ENCODE peak calls at places on chromosomes 11 and 22, in ten cellular contexts. D, P, O, Z, K, M, F, L, T and Q are unnamed samples.

GRCh38 chr11:109547356-109548027 is 125.5 kb downstream of the C11orf87 start:
- DNase-seq in D (no peak), K (no peak), O (no peak), T (no peak), M (no peak), P (peak; percentile 13), L (no peak), Z (peak; percentile 75), F (no peak), Q (peak; percentile 8)

GRCh38 chr11:68497761-68498160 is 37.2 kb downstream of the PPP6R3 start:
- DNase-seq in Z (no peak), K (no peak), T (no peak), L (no peak), O (no peak), P (no peak), D (no peak), F (no peak), M (no peak), Q (no peak)

GRCh38 chr11:17547051-17547577 is at the start of gene OTOG:
- DNase-seq in P (no peak), D (peak; percentile 40), T (no peak), M (no peak), Z (no peak), F (no peak), L (no peak), K (peak; percentile 30), O (no peak), Q (peak; percentile 33)

GRCh38 chr11:16604784-16605439 is 133.5 kb upstream of the C11orf58 start:
- DNase-seq in L (no peak), T (no peak), M (no peak), Z (peak; percentile 40), P (no peak), K (peak; percentile 56), F (peak; percentile 20), D (peak; percentile 38), O (no peak), Q (peak; percentile 36)

GRCh38 chr11:134373591-134374052 is 38.4 kb downstream of the B3GAT1 start:
- DNase-seq in K (no peak), O (no peak), T (no peak), Z (no peak), D (no peak), F (no peak), P (no peak), M (no peak), L (no peak), Q (no peak)

GRCh38 chr11:7518811-7519562 is 5.2 kb downstream of the PPFIBP2 start:
- DNase-seq in D (no peak), Z (no peak), F (no peak), T (peak; percentile 71), K (no peak), P (no peak), L (no peak), O (no peak), M (no peak), Q (no peak)

GRCh38 chr11:69811431-69811830 is 7.8 kb downstream of the FGF3 start:
- DNase-seq in M (no peak), Z (no peak), O (no peak), F (no peak), P (no peak), D (no peak), T (no peak), K (no peak), L (no peak), Q (no peak)

GRCh38 chr11:31824791-31825452 is 13.8 kb upstream of the PAX6 start:
- DNase-seq in L (no peak), P (no peak), T (no peak), Z (no peak), D (no peak), K (no peak), F (peak; percentile 13), M (no peak), O (no peak), Q (no peak)

GRCh38 chr22:45949258-45949870 is 27.6 kb downstream of the WNT7B start:
- DNase-seq in T (no peak), P (no peak), L (no peak), Z (no peak), O (no peak), D (no peak), F (no peak), M (no peak), K (no peak), Q (no peak)

GRCh38 chr11:75240381-75241035 is at the start of gene TPBGL:
- DNase-seq in P (no peak), L (peak; percentile 26), O (no peak), M (no peak), Z (no peak), T (peak; percentile 63), K (peak; percentile 18), D (no peak), F (no peak), Q (no peak)